ENCODE peak calls at places on chromosomes 3 and 15, in ten cellular contexts. G is frontal cortex; Q is fibroblast of pulmonary artery; B is ovary; H is lower lobe of right lung; W is brain microvascular endothelial cell; P is NCI-H1436; T is activated CD8-positive, alpha-beta memory T cell treated with anti-CD3 and anti-CD28 coated beads for 4 hours; F is GM23338; V is SK-N-DZ. Y is an unnamed sample.

GRCh38 chr3:31232049-31233040 is 300.4 kb upstream of the STT3B start:
- DNase-seq in G (no peak), Q (peak), B (no peak), H (no peak), W (no peak), P (no peak), T (no peak), F (no peak), V (no peak), Y (no peak)

GRCh38 chr3:133662256-133662773 is 574 bp upstream of the TOPBP1 start:
- DNase-seq in G (peak), Q (peak), B (no peak), H (no peak), W (peak), P (peak), T (no peak), F (peak), V (peak), Y (no peak)

GRCh38 chr3:37847689-37848088 is 14.0 kb upstream of the CTDSPL start:
- DNase-seq in G (no peak), Q (no peak), B (no peak), H (no peak), W (no peak), P (no peak), T (no peak), F (no peak), V (no peak), Y (no peak)

GRCh38 chr3:141261472-141262171 is 30.0 kb downstream of the PXYLP1 start:
- DNase-seq in G (no peak), Q (no peak), B (no peak), H (no peak), W (no peak), P (no peak), T (no peak), F (no peak), V (no peak), Y (no peak)

GRCh38 chr3:23819599-23820360 is 14.0 kb downstream of the UBE2E1 start:
- DNase-seq in G (peak), Q (no peak), B (no peak), H (no peak), W (no peak), P (no peak), T (no peak), F (no peak), V (no peak), Y (no peak)

GRCh38 chr3:140545756-140546155 is 132.1 kb upstream of the TRIM42 start:
- DNase-seq in G (no peak), Q (no peak), B (no peak), H (no peak), W (no peak), P (no peak), T (no peak), F (no peak), V (no peak), Y (no peak)

GRCh38 chr15:64775551-64776401 is at the start of gene RBPMS2:
- DNase-seq in G (peak), Q (peak), B (peak), H (no peak), W (no peak), P (no peak), T (no peak), F (peak), V (no peak), Y (peak)

GRCh38 chr15:57703387-57703786 is 3.1 kb upstream of the POLR2M start:
- DNase-seq in G (no peak), Q (no peak), B (no peak), H (no peak), W (no peak), P (no peak), T (no peak), F (no peak), V (no peak), Y (no peak)